ENCODE peak calls at places on chromosomes 3 and 15, in eight cellular contexts. L is non-pigmented ciliary epithelial cell; A is ELF-1; W is Right ventricle myocardium superior; K is CD8-positive, alpha-beta memory T cell; Z is AG08395; E is stromal cell of bone marrow; G is activated gamma-delta T cell. Y is an unnamed sample.

GRCh38 chr3:14170569-14171159 is 7.7 kb downstream of the XPC start:
- DNase-seq in A (no peak), E (no peak), G (no peak), Z (peak; percentile 33), L (peak; percentile 86), K (no peak), W (no peak), Y (no peak)

GRCh38 chr15:94747510-94747909 is 516.1 kb downstream of the MCTP2 start:
- DNase-seq in A (no peak), G (no peak), L (no peak), E (no peak), K (no peak), W (no peak), Z (no peak), Y (no peak)

GRCh38 chr15:93189562-93189961 is 100.6 kb upstream of the RGMA start:
- DNase-seq in K (no peak), E (no peak), L (no peak), W (no peak), A (peak; percentile 63), Z (no peak), G (no peak), Y (no peak)

GRCh38 chr15:100726426-100727190 is 124.2 kb downstream of the ASB7 start:
- DNase-seq in G (no peak), L (no peak), K (no peak), Z (no peak), A (no peak), W (no peak), E (no peak), Y (no peak)

GRCh38 chr3:186108106-186108940 is 566 bp downstream of the ETV5 start:
- DNase-seq in A (peak; percentile 78), E (no peak), Z (peak; percentile 58), L (no peak), K (peak; percentile 49), G (no peak), W (peak; percentile 58), Y (peak; percentile 41)

GRCh38 chr3:57164217-57164605 is 942 bp downstream of the IL17RD start:
- DNase-seq in E (no peak), Z (no peak), L (no peak), G (no peak), A (no peak), K (no peak), W (peak; percentile 69), Y (no peak)

GRCh38 chr15:92393994-92394326 is 279 bp downstream of the ST8SIA2 start:
- DNase-seq in Z (no peak), K (no peak), E (no peak), L (no peak), W (no peak), G (no peak), A (no peak), Y (no peak)

GRCh38 chr3:119227064-119227850 is 13.4 kb downstream of the B4GALT4 start:
- DNase-seq in A (no peak), G (no peak), W (no peak), E (no peak), K (no peak), L (no peak), Z (no peak), Y (no peak)

GRCh38 chr3:117398166-117398954 is 688.8 kb downstream of the TUSC7 start:
- DNase-seq in G (no peak), K (no peak), Z (no peak), E (no peak), W (no peak), L (no peak), A (peak; percentile 43), Y (no peak)

GRCh38 chr15:100880139-100880896 is 687 bp downstream of the ALDH1A3 start:
- DNase-seq in K (no peak), Z (no peak), G (no peak), W (no peak), E (no peak), L (no peak), A (peak; percentile 66), Y (no peak)

GRCh38 chr3:184688251-184688851 is 23.5 kb downstream of the MAGEF1 start:
- DNase-seq in L (peak; percentile 44), G (no peak), Z (peak; percentile 85), W (no peak), A (peak; percentile 81), E (peak; percentile 61), K (no peak), Y (no peak)

GRCh38 chr15:50676799-50677483 is 9.7 kb downstream of the TRPM7 start:
- DNase-seq in K (no peak), W (no peak), E (no peak), A (peak; percentile 44), L (no peak), G (no peak), Z (peak; percentile 51), Y (no peak)

GRCh38 chr3:73407572-73407971 is 217.2 kb downstream of the PDZRN3 start:
- DNase-seq in W (no peak), G (no peak), Z (no peak), K (no peak), A (no peak), L (no peak), E (no peak), Y (no peak)

GRCh38 chr15:25715536-25716413 is 147.4 kb downstream of the ATP10A start:
- DNase-seq in K (no peak), W (no peak), A (no peak), Z (no peak), E (no peak), G (no peak), L (no peak), Y (no peak)

GRCh38 chr15:98586066-98586465 is 62.3 kb upstream of the IGF1R start:
- DNase-seq in A (peak; percentile 30), L (no peak), W (no peak), Z (no peak), E (no peak), G (no peak), K (no peak), Y (no peak)

GRCh38 chr3:50696276-50696675 is 21.5 kb downstream of the DOCK3 start:
- DNase-seq in G (no peak), L (no peak), E (no peak), W (no peak), A (no peak), Z (no peak), K (no peak), Y (no peak)

GRCh38 chr15:31455499-31455898 is 128.9 kb downstream of the KLF13 start:
- DNase-seq in A (no peak), K (no peak), E (no peak), G (no peak), W (no peak), L (no peak), Z (no peak), Y (no peak)

GRCh38 chr3:33186524-33187367 is 31.9 kb downstream of the SUSD5 start:
- DNase-seq in K (no peak), W (no peak), Z (no peak), G (no peak), A (no peak), L (no peak), E (peak; percentile 9), Y (no peak)

GRCh38 chr15:73696641-73697001 is 12.4 kb downstream of the CD276 start:
- DNase-seq in L (no peak), Z (no peak), A (no peak), W (no peak), K (no peak), E (no peak), G (no peak), Y (no peak)

GRCh38 chr15:69576035-69576526 is 123.5 kb downstream of the RPLP1 start:
- DNase-seq in Z (peak; percentile 68), K (peak; percentile 80), G (no peak), L (no peak), A (peak; percentile 17), W (peak; percentile 70), E (no peak), Y (peak; percentile 7)

GRCh38 chr15:69713726-69714559 is 261.3 kb downstream of the RPLP1 start:
- DNase-seq in W (no peak), E (no peak), K (peak; percentile 91), G (no peak), Z (no peak), L (no peak), A (no peak), Y (no peak)

GRCh38 chr3:120793601-120794000 is 51.1 kb downstream of the GTF2E1 start:
- DNase-seq in L (no peak), K (no peak), A (no peak), E (no peak), W (no peak), G (no peak), Z (no peak), Y (no peak)

GRCh38 chr15:70375006-70375409 is 277.3 kb upstream of the TLE3 start:
- DNase-seq in A (no peak), W (no peak), E (peak; percentile 43), K (no peak), G (no peak), L (no peak), Z (peak; percentile 33), Y (no peak)

GRCh38 chr15:81197688-81198281 is 1.1 kb downstream of the IL16 start:
- DNase-seq in E (no peak), K (no peak), W (no peak), G (no peak), Z (no peak), A (no peak), L (no peak), Y (no peak)

GRCh38 chr3:177523991-177524438 is 326.7 kb upstream of the TBL1XR1 start:
- DNase-seq in W (no peak), K (no peak), G (no peak), E (no peak), A (no peak), L (no peak), Z (no peak), Y (no peak)

GRCh38 chr15:72890043-72890442 is 106.5 kb upstream of the ADPGK start:
- DNase-seq in E (no peak), W (no peak), G (no peak), L (no peak), A (no peak), K (no peak), Z (no peak), Y (no peak)

GRCh38 chr3:98900265-98901031 is 1.0 kb downstream of the DCBLD2 start:
- DNase-seq in A (no peak), K (no peak), E (no peak), G (no peak), W (no peak), L (no peak), Z (no peak), Y (no peak)

GRCh38 chr15:71203573-71204444 is 88.5 kb downstream of the THSD4 start:
- DNase-seq in W (no peak), G (no peak), A (peak; percentile 57), K (no peak), L (no peak), Z (peak; percentile 11), E (peak; percentile 16), Y (no peak)

GRCh38 chr3:38458796-38459498 is 5.3 kb downstream of the ACVR2B start:
- DNase-seq in W (peak; percentile 63), L (no peak), A (no peak), K (no peak), E (peak; percentile 68), G (no peak), Z (peak; percentile 77), Y (no peak)

GRCh38 chr3:14461748-14462324 is 59.4 kb downstream of the SLC6A6 start:
- DNase-seq in E (peak; percentile 27), K (peak; percentile 68), A (peak; percentile 58), Z (peak; percentile 70), L (no peak), G (no peak), W (peak; percentile 68), Y (no peak)

GRCh38 chr3:134559591-134559990 is 73.7 kb downstream of the CEP63 start:
- DNase-seq in Z (no peak), W (no peak), L (no peak), K (no peak), G (no peak), E (no peak), A (no peak), Y (no peak)

GRCh38 chr15:96330064-96330449 is 443 bp upstream of the NR2F2 start:
- DNase-seq in G (no peak), K (no peak), E (peak; percentile 70), L (no peak), A (peak; percentile 63), W (peak; percentile 79), Z (no peak), Y (no peak)

GRCh38 chr3:169100616-169101015 is 562.9 kb downstream of the MECOM start:
- DNase-seq in Z (no peak), W (no peak), E (no peak), K (no peak), G (no peak), A (no peak), L (no peak), Y (no peak)

GRCh38 chr3:172903642-172904041 is 153.1 kb downstream of the ECT2 start:
- DNase-seq in W (peak; percentile 46), L (no peak), K (no peak), Z (no peak), G (no peak), A (no peak), E (no peak), Y (no peak)

Y was measured in GOT3.